ENCODE peak calls at places on chromosomes 4 and X, in seven cellular contexts. Q is stomach, M is A549, C is SK-N-SH, X is transverse colon, P is tibial nerve, V is sigmoid colon. O is an unnamed sample.

GRCh38 chrX:74383611-74384010 is 37.7 kb upstream of the SLC16A2 start:
- DNase-seq in P (peak; percentile 8), M (peak; percentile 58), C (peak; percentile 41), V (no peak), X (peak; percentile 11), Q (peak; percentile 29), O (peak; percentile 27)

GRCh38 chr4:8135666-8136065 is 22.9 kb downstream of the ABLIM2 start:
- DNase-seq in Q (no peak), P (no peak), V (no peak), X (no peak), M (no peak), C (no peak), O (no peak)

GRCh38 chr4:24650849-24651248 is 66.5 kb upstream of the DHX15 start:
- DNase-seq in C (no peak), V (no peak), P (no peak), X (no peak), M (no peak), Q (no peak), O (no peak)

GRCh38 chrX:40105791-40106676 is 8.3 kb upstream of the BCOR start:
- DNase-seq in Q (peak; percentile 77), X (peak; percentile 78), C (peak; percentile 76), M (peak; percentile 74), P (peak; percentile 52), V (peak; percentile 87), O (peak; percentile 71)

GRCh38 chr4:15955670-15956069 is 7.3 kb downstream of the FGFBP2 start:
- DNase-seq in M (peak; percentile 51), X (no peak), V (no peak), P (no peak), Q (no peak), C (no peak), O (no peak)

GRCh38 chr4:108725457-108725856 is 37.4 kb downstream of the ETNPPL start:
- DNase-seq in X (no peak), C (no peak), Q (no peak), M (peak; percentile 4), V (no peak), P (no peak), O (no peak)

GRCh38 chrX:119677654-119677981 is 15.3 kb downstream of the SEPTIN6 start:
- DNase-seq in Q (no peak), C (no peak), X (no peak), M (no peak), P (no peak), V (no peak), O (no peak)

GRCh38 chr4:185238750-185239149 is 29.4 kb downstream of the SNX25 start:
- DNase-seq in X (no peak), P (no peak), C (no peak), V (no peak), Q (no peak), M (no peak), O (no peak)

GRCh38 chr4:93776386-93777080 is 52.0 kb upstream of the ATOH1 start:
- DNase-seq in P (no peak), V (no peak), Q (no peak), C (no peak), M (peak; percentile 4), X (no peak), O (no peak)

GRCh38 chrX:49862093-49862492 is 17.2 kb upstream of the USP27X start:
- DNase-seq in P (no peak), X (no peak), C (no peak), V (no peak), Q (no peak), M (no peak), O (no peak)

GRCh38 chr4:113738251-113738650 is 23.3 kb downstream of the CAMK2D start:
- DNase-seq in C (no peak), Q (no peak), V (no peak), M (no peak), P (no peak), X (no peak), O (no peak)

GRCh38 chrX:101291204-101291603 is at the start of gene TAF7L:
- DNase-seq in C (peak; percentile 53), P (no peak), X (no peak), Q (no peak), V (no peak), M (no peak), O (no peak)

GRCh38 chr4:173318648-173319211 is 15.4 kb downstream of the HMGB2 start:
- DNase-seq in P (no peak), V (no peak), X (no peak), C (peak; percentile 18), M (peak; percentile 13), Q (no peak), O (no peak)

GRCh38 chr4:120591038-120591437 is 331.5 kb downstream of the PRDM5 start:
- DNase-seq in P (no peak), Q (no peak), X (no peak), V (no peak), C (no peak), M (no peak), O (no peak)

GRCh38 chr4:151753056-151753455 is 7.8 kb downstream of the GATB start:
- DNase-seq in C (no peak), P (no peak), M (no peak), X (no peak), Q (no peak), V (no peak), O (no peak)

GRCh38 chrX:119573840-119574393 is 446 bp upstream of the UBE2A start:
- DNase-seq in X (no peak), P (peak; percentile 7), Q (no peak), M (peak; percentile 57), V (peak; percentile 75), C (peak; percentile 72), O (no peak)

GRCh38 chrX:102684772-102685520 is 27.3 kb upstream of the GPRASP2 start:
- DNase-seq in M (no peak), V (no peak), Q (no peak), X (no peak), P (no peak), C (no peak), O (no peak)

GRCh38 chrX:20217279-20217678 is 49.4 kb downstream of the RPS6KA3 start:
- DNase-seq in P (no peak), V (no peak), M (peak; percentile 37), X (no peak), Q (no peak), C (no peak), O (no peak)

GRCh38 chr4:183249854-183250253 is 70.2 kb downstream of the CLDN22 start:
- DNase-seq in P (no peak), V (no peak), M (peak; percentile 39), X (peak; percentile 19), Q (no peak), C (peak; percentile 57), O (no peak)

GRCh38 chrX:323721-324628 is 5.4 kb upstream of the GTPBP6 start:
- DNase-seq in V (peak; percentile 57), P (no peak), X (peak; percentile 50), Q (peak; percentile 60), M (peak; percentile 93), C (peak; percentile 66), O (peak; percentile 53)

GRCh38 chr4:107800058-107800457 is 24.7 kb upstream of the SGMS2 start:
- DNase-seq in P (peak; percentile 16), M (no peak), Q (no peak), C (no peak), X (peak; percentile 59), V (no peak), O (no peak)

DNA sequence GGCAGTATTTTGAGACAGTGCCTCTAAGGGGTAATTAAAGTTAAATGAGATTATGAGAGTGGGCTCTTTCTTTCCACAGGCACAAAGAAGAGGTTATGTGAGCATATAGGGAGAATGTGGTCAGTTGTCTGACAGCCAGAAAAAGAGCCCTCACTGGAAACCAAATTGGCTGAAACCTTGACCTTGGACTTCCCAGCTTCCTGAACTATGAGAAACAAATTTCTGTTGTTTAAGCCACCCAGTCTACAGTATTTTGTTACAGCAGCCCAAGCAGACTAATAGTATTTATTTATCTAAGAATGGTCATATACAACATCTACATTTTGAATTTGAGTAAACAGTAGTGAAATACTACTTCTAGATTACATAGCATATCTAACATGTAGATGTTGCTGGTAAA is 473.8 kb downstream of the IL15 start:
- DNase-seq in C (no peak), Q (no peak), X (no peak), V (no peak), P (no peak), M (no peak), O (no peak)
- H3K4me3 ChIP-seq in C (no peak overlapping the region), Q (no peak overlapping the region), X (no peak overlapping the region), V (no peak overlapping the region), P (no peak overlapping the region), M (no peak overlapping the region), O (no peak overlapping the region)

DNA sequence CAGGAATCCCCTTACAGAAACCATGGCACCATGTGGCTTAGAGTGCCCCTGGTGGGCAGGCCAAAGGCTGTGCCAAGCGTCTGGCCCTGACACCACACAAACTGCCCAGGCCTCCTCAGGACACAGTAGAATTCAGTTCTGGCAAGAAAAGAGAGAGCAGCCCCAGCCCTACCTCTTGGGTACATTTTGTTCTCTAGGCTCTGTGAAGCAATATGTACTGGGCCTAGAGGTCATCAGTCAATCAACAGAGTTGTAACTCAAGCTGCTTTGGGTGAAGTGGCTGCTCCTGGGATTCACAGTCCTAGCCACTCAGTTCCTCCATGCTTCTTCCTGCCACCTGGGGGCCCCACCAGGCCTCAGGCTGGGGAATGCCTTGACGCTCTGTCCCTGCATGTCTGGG is 158.1 kb upstream of the MAMLD1 start:
- DNase-seq in P (peak; percentile 7), Q (peak; percentile 41), M (peak; percentile 14), X (no peak), C (peak; percentile 27), V (no peak), O (no peak)
- TF ChIP-seq EP300 in P (no peak), Q (no peak), M (no peak), X (peak; percentile 20), C (no peak), V (no peak), O (no peak)

GRCh38 chrX:34300871-34301270 is 168.8 kb upstream of the FAM47A start:
- DNase-seq in P (peak; percentile 22), X (no peak), M (peak; percentile 53), C (peak; percentile 13), Q (no peak), V (no peak), O (no peak)
- TF ChIP-seq CTCF in P (peak; percentile 50), X (no peak), M (peak; percentile 44), C (peak; percentile 71), Q (peak; percentile 48), V (peak; percentile 47), O (peak; percentile 33)

GRCh38 chrX:72131317-72132294 is at the start of gene RTL5:
- DNase-seq in Q (peak; percentile 77), M (peak; percentile 86), P (peak; percentile 69), C (peak; percentile 94), X (peak; percentile 81), V (peak; percentile 97), O (peak; percentile 81)

GRCh38 chrX:72133851-72134546 is 2.3 kb upstream of the RTL5 start:
- DNase-seq in V (no peak), M (no peak), X (no peak), P (no peak), Q (no peak), C (no peak), O (no peak)

GRCh38 chrX:72130762-72131231 is 918 bp downstream of the RTL5 start:
- DNase-seq in V (no peak), Q (no peak), P (no peak), M (no peak), C (no peak), X (no peak), O (peak; percentile 55)

GRCh38 chrX:72130156-72130761 is 1.5 kb downstream of the RTL5 start:
- DNase-seq in Q (no peak), M (no peak), P (no peak), X (no peak), C (no peak), V (no peak), O (no peak)

DNA sequence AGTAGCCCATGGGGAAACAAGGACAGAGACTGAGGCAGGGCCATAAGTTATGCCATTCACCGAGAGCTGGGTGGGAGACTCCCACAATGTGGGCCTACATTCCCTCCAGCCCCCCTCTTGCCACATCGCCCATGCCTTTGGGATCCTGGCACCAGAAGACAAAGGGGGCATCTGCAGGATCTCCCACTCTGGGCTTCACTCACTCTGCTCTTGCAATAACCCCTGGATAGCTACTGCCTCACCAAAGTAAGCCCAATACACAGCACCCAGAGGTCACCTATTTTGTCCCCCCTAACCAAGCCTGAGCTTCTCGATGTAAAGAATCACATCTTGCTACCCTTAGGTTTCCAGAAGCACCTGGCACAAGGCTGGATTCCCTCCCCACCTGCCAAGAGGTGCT is 741 bp upstream of the RTL5 start:
- DNase-seq in V (no peak), X (no peak), M (no peak), C (peak; percentile 33), Q (no peak), P (no peak), O (no peak)
- H3K4me3 ChIP-seq in V (peak overlapping the region; percentile 50), X (no peak overlapping the region), M (peak overlapping the region; percentile 66), C (peak overlapping the region; percentile 48), Q (peak overlapping the region; percentile 53), P (no peak overlapping the region), O (no peak overlapping the region)

O was measured in ovary.